ENCODE peak calls at places on chromosomes 3 and 15, in nine cellular contexts. One of them, this sample, is unnamed.

GRCh38 chr3:134311265-134311664 is 60.6 kb upstream of the RYK start:
- DNase-seq in suprapubic skin: no peak
- DNase-seq in effector memory CD4-positive, alpha-beta T cell: no peak
- DNase-seq in SJSA1: no peak
- DNase-seq in hepatocyte: no peak
- DNase-seq in GM23248: peak; percentile 94
- DNase-seq in K562: no peak
- DNase-seq in fibroblast of lung: peak; percentile 86
- DNase-seq in neuronal stem cell: no peak
- DNase-seq in this sample: no peak

GRCh38 chr15:39602143-39602542 is 21.3 kb downstream of the THBS1 start:
- DNase-seq in SJSA1: no peak
- DNase-seq in neuronal stem cell: no peak
- DNase-seq in K562: peak; percentile 12
- DNase-seq in fibroblast of lung: no peak
- DNase-seq in suprapubic skin: no peak
- DNase-seq in effector memory CD4-positive, alpha-beta T cell: no peak
- DNase-seq in GM23248: peak; percentile 13
- DNase-seq in hepatocyte: no peak
- DNase-seq in this sample: no peak

GRCh38 chr3:161372321-161373260 is 1.3 kb upstream of the SPTSSB start:
- DNase-seq in K562: no peak
- DNase-seq in suprapubic skin: no peak
- DNase-seq in neuronal stem cell: peak; percentile 35
- DNase-seq in GM23248: peak; percentile 42
- DNase-seq in effector memory CD4-positive, alpha-beta T cell: no peak
- DNase-seq in SJSA1: peak; percentile 31
- DNase-seq in hepatocyte: peak; percentile 42
- DNase-seq in fibroblast of lung: peak; percentile 34
- DNase-seq in this sample: peak; percentile 25

GRCh38 chr3:196514913-196515621 is at the start of gene SMCO1:
- DNase-seq in K562: peak; percentile 71
- DNase-seq in neuronal stem cell: no peak
- DNase-seq in effector memory CD4-positive, alpha-beta T cell: no peak
- DNase-seq in hepatocyte: no peak
- DNase-seq in fibroblast of lung: no peak
- DNase-seq in suprapubic skin: no peak
- DNase-seq in SJSA1: no peak
- DNase-seq in GM23248: no peak
- DNase-seq in this sample: no peak

GRCh38 chr3:34011171-34012101 is 213.0 kb downstream of the PDCD6IP start:
- DNase-seq in neuronal stem cell: no peak
- DNase-seq in hepatocyte: no peak
- DNase-seq in K562: peak; percentile 57
- DNase-seq in effector memory CD4-positive, alpha-beta T cell: no peak
- DNase-seq in GM23248: peak; percentile 63
- DNase-seq in fibroblast of lung: peak; percentile 57
- DNase-seq in SJSA1: peak; percentile 42
- DNase-seq in suprapubic skin: no peak
- DNase-seq in this sample: no peak

GRCh38 chr15:71082803-71083202 is 32.5 kb upstream of the THSD4 start:
- DNase-seq in GM23248: peak; percentile 39
- DNase-seq in fibroblast of lung: no peak
- DNase-seq in neuronal stem cell: no peak
- DNase-seq in hepatocyte: no peak
- DNase-seq in effector memory CD4-positive, alpha-beta T cell: no peak
- DNase-seq in SJSA1: no peak
- DNase-seq in K562: no peak
- DNase-seq in suprapubic skin: no peak
- DNase-seq in this sample: no peak

GRCh38 chr3:133997871-133998635 is 31.7 kb downstream of the SLCO2A1 start:
- DNase-seq in hepatocyte: no peak
- DNase-seq in suprapubic skin: no peak
- DNase-seq in neuronal stem cell: no peak
- DNase-seq in K562: no peak
- DNase-seq in GM23248: no peak
- DNase-seq in SJSA1: no peak
- DNase-seq in effector memory CD4-positive, alpha-beta T cell: no peak
- DNase-seq in fibroblast of lung: no peak
- DNase-seq in this sample: no peak

GRCh38 chr3:123319760-123320159 is 118.0 kb downstream of the SEC22A start:
- DNase-seq in effector memory CD4-positive, alpha-beta T cell: no peak
- DNase-seq in hepatocyte: no peak
- DNase-seq in fibroblast of lung: no peak
- DNase-seq in K562: no peak
- DNase-seq in SJSA1: no peak
- DNase-seq in suprapubic skin: no peak
- DNase-seq in neuronal stem cell: no peak
- DNase-seq in GM23248: no peak
- DNase-seq in this sample: no peak

GRCh38 chr3:42486814-42487569 is 15.5 kb upstream of the VIPR1 start:
- DNase-seq in SJSA1: no peak
- DNase-seq in effector memory CD4-positive, alpha-beta T cell: no peak
- DNase-seq in hepatocyte: no peak
- DNase-seq in fibroblast of lung: no peak
- DNase-seq in GM23248: no peak
- DNase-seq in suprapubic skin: no peak
- DNase-seq in K562: no peak
- DNase-seq in neuronal stem cell: no peak
- DNase-seq in this sample: no peak

GRCh38 chr3:49269443-49269842 is 7.6 kb downstream of the C3orf62 start:
- DNase-seq in SJSA1: no peak
- DNase-seq in neuronal stem cell: no peak
- DNase-seq in K562: no peak
- DNase-seq in effector memory CD4-positive, alpha-beta T cell: no peak
- DNase-seq in suprapubic skin: no peak
- DNase-seq in hepatocyte: no peak
- DNase-seq in fibroblast of lung: no peak
- DNase-seq in GM23248: no peak
- DNase-seq in this sample: no peak

GRCh38 chr3:125168711-125169410 is 43.7 kb downstream of the SLC12A8 start:
- DNase-seq in effector memory CD4-positive, alpha-beta T cell: no peak
- DNase-seq in GM23248: no peak
- DNase-seq in neuronal stem cell: no peak
- DNase-seq in K562: no peak
- DNase-seq in hepatocyte: no peak
- DNase-seq in SJSA1: no peak
- DNase-seq in fibroblast of lung: peak; percentile 18
- DNase-seq in suprapubic skin: no peak
- DNase-seq in this sample: no peak
- H3K4me1 ChIP-seq in effector memory CD4-positive, alpha-beta T cell: no peaks in the 10 kb centered on the region
- H3K4me1 ChIP-seq in GM23248: peaks cover 11% of the 10 kb centered on the region
- H3K4me1 ChIP-seq in neuronal stem cell: peaks cover 2% of the 10 kb centered on the region
- H3K4me1 ChIP-seq in K562: peaks cover 4% of the 10 kb centered on the region
- H3K4me1 ChIP-seq in hepatocyte: peaks cover 10% of the 10 kb centered on the region
- H3K4me1 ChIP-seq in SJSA1: peaks cover 9% of the 10 kb centered on the region
- H3K4me1 ChIP-seq in fibroblast of lung: peaks cover 2% of the 10 kb centered on the region
- H3K4me1 ChIP-seq in suprapubic skin: peaks cover 21% of the 10 kb centered on the region
- H3K4me1 ChIP-seq in this sample: peaks cover 7% of the 10 kb centered on the region

GRCh38 chr3:127708837-127709236 is 36.1 kb downstream of the ABTB1 start:
- DNase-seq in hepatocyte: no peak
- DNase-seq in suprapubic skin: no peak
- DNase-seq in SJSA1: no peak
- DNase-seq in GM23248: no peak
- DNase-seq in K562: no peak
- DNase-seq in effector memory CD4-positive, alpha-beta T cell: no peak
- DNase-seq in neuronal stem cell: no peak
- DNase-seq in fibroblast of lung: no peak
- DNase-seq in this sample: no peak
- H3K36me3 ChIP-seq in hepatocyte: no peaks in the 10 kb centered on the region
- H3K36me3 ChIP-seq in suprapubic skin: peaks cover 3% of the 10 kb centered on the region
- H3K36me3 ChIP-seq in SJSA1: peaks cover 18% of the 10 kb centered on the region
- H3K36me3 ChIP-seq in GM23248: peaks cover 11% of the 10 kb centered on the region
- H3K36me3 ChIP-seq in K562: no peaks in the 10 kb centered on the region
- H3K36me3 ChIP-seq in effector memory CD4-positive, alpha-beta T cell: no peaks in the 10 kb centered on the region
- H3K36me3 ChIP-seq in neuronal stem cell: no peaks in the 10 kb centered on the region
- H3K36me3 ChIP-seq in fibroblast of lung: peaks cover 2% of the 10 kb centered on the region
- H3K36me3 ChIP-seq in this sample: peaks cover 6% of the 10 kb centered on the region

DNA sequence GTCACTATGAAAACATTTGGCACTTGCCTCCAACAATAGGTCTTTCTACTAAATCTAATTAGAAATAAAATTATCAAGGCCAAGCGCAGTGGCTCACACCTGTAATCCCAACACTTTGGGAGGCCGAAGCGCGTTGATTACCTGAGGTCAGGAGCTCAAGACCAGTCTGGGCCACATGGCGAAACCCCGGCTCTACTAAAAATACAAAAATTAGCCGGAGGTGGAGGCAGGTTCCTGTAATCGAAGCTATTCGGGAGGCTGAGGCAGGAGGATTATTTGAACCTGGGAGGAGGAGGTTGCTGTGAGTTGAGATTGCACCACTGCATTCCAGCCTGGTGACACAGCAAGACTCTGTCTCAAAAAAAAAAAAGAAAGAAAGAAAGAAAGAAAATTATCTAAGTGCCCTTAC is 1.6 kb upstream of the PLD1 start:
- DNase-seq in hepatocyte: peak; percentile 40
- DNase-seq in SJSA1: no peak
- DNase-seq in suprapubic skin: no peak
- DNase-seq in K562: no peak
- DNase-seq in GM23248: peak; percentile 67
- DNase-seq in effector memory CD4-positive, alpha-beta T cell: no peak
- DNase-seq in fibroblast of lung: peak; percentile 58
- DNase-seq in neuronal stem cell: no peak
- DNase-seq in this sample: no peak
- H3K27ac ChIP-seq in hepatocyte: peak overlapping the region; percentile 96
- H3K27ac ChIP-seq in SJSA1: peak overlapping the region; percentile 79
- H3K27ac ChIP-seq in suprapubic skin: peak overlapping the region; percentile 90
- H3K27ac ChIP-seq in K562: peak overlapping the region; percentile 84
- H3K27ac ChIP-seq in GM23248: peak overlapping the region; percentile 96
- H3K27ac ChIP-seq in effector memory CD4-positive, alpha-beta T cell: no peak overlapping the region
- H3K27ac ChIP-seq in fibroblast of lung: peak overlapping the region; percentile 82
- H3K27ac ChIP-seq in neuronal stem cell: no peak overlapping the region
- H3K27ac ChIP-seq in this sample: peak overlapping the region; percentile 96

GRCh38 chr15:95259513-95259912 is 1028.2 kb downstream of the MCTP2 start:
- DNase-seq in GM23248: peak; percentile 86
- DNase-seq in effector memory CD4-positive, alpha-beta T cell: no peak
- DNase-seq in suprapubic skin: peak; percentile 73
- DNase-seq in SJSA1: peak; percentile 68
- DNase-seq in neuronal stem cell: peak; percentile 66
- DNase-seq in fibroblast of lung: peak; percentile 72
- DNase-seq in K562: peak; percentile 85
- DNase-seq in hepatocyte: peak; percentile 82
- DNase-seq in this sample: peak; percentile 65

GRCh38 chr15:95262866-95263564 is 1031.7 kb downstream of the MCTP2 start:
- DNase-seq in GM23248: peak; percentile 62
- DNase-seq in K562: no peak
- DNase-seq in fibroblast of lung: peak; percentile 91
- DNase-seq in effector memory CD4-positive, alpha-beta T cell: no peak
- DNase-seq in hepatocyte: no peak
- DNase-seq in SJSA1: no peak
- DNase-seq in neuronal stem cell: no peak
- DNase-seq in suprapubic skin: no peak
- DNase-seq in this sample: no peak

GRCh38 chr15:95259965-95260364 is 1028.6 kb downstream of the MCTP2 start:
- DNase-seq in hepatocyte: no peak
- DNase-seq in K562: peak; percentile 65
- DNase-seq in fibroblast of lung: peak; percentile 40
- DNase-seq in SJSA1: no peak
- DNase-seq in effector memory CD4-positive, alpha-beta T cell: no peak
- DNase-seq in suprapubic skin: no peak
- DNase-seq in GM23248: no peak
- DNase-seq in neuronal stem cell: no peak
- DNase-seq in this sample: no peak

GRCh38 chr15:95260856-95261255 is 1029.5 kb downstream of the MCTP2 start:
- DNase-seq in suprapubic skin: no peak
- DNase-seq in SJSA1: no peak
- DNase-seq in neuronal stem cell: no peak
- DNase-seq in GM23248: no peak
- DNase-seq in hepatocyte: no peak
- DNase-seq in effector memory CD4-positive, alpha-beta T cell: no peak
- DNase-seq in K562: no peak
- DNase-seq in fibroblast of lung: no peak
- DNase-seq in this sample: no peak

DNA sequence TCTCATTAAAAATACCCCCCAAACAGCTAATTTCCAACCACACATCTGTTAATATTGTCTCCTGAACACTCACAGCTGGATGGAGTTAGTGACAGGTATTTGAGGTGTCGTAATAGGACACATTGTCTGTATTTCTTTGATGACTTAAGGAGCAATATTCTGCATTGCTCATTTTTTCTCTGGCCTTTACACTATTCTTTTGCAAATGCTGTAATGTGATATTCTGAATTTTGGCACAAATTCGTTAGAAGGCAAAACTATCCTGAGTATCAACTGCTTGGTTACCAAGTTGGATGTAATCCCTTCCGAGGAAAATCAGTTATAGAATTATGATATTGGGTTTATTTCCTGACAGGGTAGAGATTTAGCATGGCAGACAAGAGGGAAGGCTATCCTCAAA is 1030.2 kb downstream of the MCTP2 start:
- DNase-seq in suprapubic skin: no peak
- DNase-seq in K562: no peak
- DNase-seq in SJSA1: no peak
- DNase-seq in hepatocyte: no peak
- DNase-seq in fibroblast of lung: no peak
- DNase-seq in neuronal stem cell: no peak
- DNase-seq in GM23248: no peak
- DNase-seq in effector memory CD4-positive, alpha-beta T cell: no peak
- DNase-seq in this sample: no peak
- H3K4me1 ChIP-seq in suprapubic skin: peaks cover 9% of the 10 kb centered on the region
- H3K4me1 ChIP-seq in K562: no peaks in the 10 kb centered on the region
- H3K4me1 ChIP-seq in SJSA1: peaks cover 30% of the 10 kb centered on the region
- H3K4me1 ChIP-seq in hepatocyte: peaks cover 8% of the 10 kb centered on the region
- H3K4me1 ChIP-seq in fibroblast of lung: peaks cover 18% of the 10 kb centered on the region
- H3K4me1 ChIP-seq in neuronal stem cell: peaks cover 3% of the 10 kb centered on the region
- H3K4me1 ChIP-seq in GM23248: peaks cover 51% of the 10 kb centered on the region
- H3K4me1 ChIP-seq in effector memory CD4-positive, alpha-beta T cell: no peaks in the 10 kb centered on the region
- H3K4me1 ChIP-seq in this sample: no peaks in the 10 kb centered on the region

GRCh38 chr15:74626752-74627692 is 11.4 kb downstream of the CLK3 start:
- DNase-seq in K562: no peak
- DNase-seq in effector memory CD4-positive, alpha-beta T cell: no peak
- DNase-seq in fibroblast of lung: no peak
- DNase-seq in hepatocyte: no peak
- DNase-seq in GM23248: no peak
- DNase-seq in SJSA1: no peak
- DNase-seq in neuronal stem cell: no peak
- DNase-seq in suprapubic skin: no peak
- DNase-seq in this sample: no peak
- H3K36me3 ChIP-seq in K562: peaks cover 99% of the 10 kb centered on the region
- H3K36me3 ChIP-seq in effector memory CD4-positive, alpha-beta T cell: peaks cover 94% of the 10 kb centered on the region
- H3K36me3 ChIP-seq in fibroblast of lung: peaks cover 52% of the 10 kb centered on the region
- H3K36me3 ChIP-seq in hepatocyte: no peaks in the 10 kb centered on the region
- H3K36me3 ChIP-seq in GM23248: peaks cover 39% of the 10 kb centered on the region
- H3K36me3 ChIP-seq in SJSA1: peaks cover 98% of the 10 kb centered on the region
- H3K36me3 ChIP-seq in neuronal stem cell: peaks cover 100% of the 10 kb centered on the region
- H3K36me3 ChIP-seq in suprapubic skin: peaks cover 96% of the 10 kb centered on the region
- H3K36me3 ChIP-seq in this sample: peaks cover 49% of the 10 kb centered on the region

GRCh38 chr3:149726716-149727407 is 25.4 kb downstream of the COMMD2 start:
- DNase-seq in fibroblast of lung: peak; percentile 73
- DNase-seq in neuronal stem cell: no peak
- DNase-seq in K562: no peak
- DNase-seq in suprapubic skin: no peak
- DNase-seq in effector memory CD4-positive, alpha-beta T cell: no peak
- DNase-seq in GM23248: peak; percentile 42
- DNase-seq in hepatocyte: no peak
- DNase-seq in SJSA1: no peak
- DNase-seq in this sample: no peak
- H3K27ac ChIP-seq in fibroblast of lung: no peak overlapping the region
- H3K27ac ChIP-seq in neuronal stem cell: no peak overlapping the region
- H3K27ac ChIP-seq in K562: no peak overlapping the region
- H3K27ac ChIP-seq in suprapubic skin: no peak overlapping the region
- H3K27ac ChIP-seq in effector memory CD4-positive, alpha-beta T cell: no peak overlapping the region
- H3K27ac ChIP-seq in GM23248: no peak overlapping the region
- H3K27ac ChIP-seq in hepatocyte: no peak overlapping the region
- H3K27ac ChIP-seq in SJSA1: no peak overlapping the region
- H3K27ac ChIP-seq in this sample: no peak overlapping the region